ENCODE peak calls at places on chromosomes 5 and 9, in ten cellular contexts. F, M, I, S, X, Z, B, T, P and C are unnamed samples.

GRCh38 chr5:153463806-153464205 is 26.7 kb upstream of the GRIA1 start:
- DNase-seq in F (no peak), M (no peak), I (peak), S (peak), X (no peak), Z (no peak), B (no peak), T (no peak), P (no peak), C (no peak)

GRCh38 chr5:139492700-139493192 is 10.2 kb upstream of the STING1 start:
- DNase-seq in F (no peak), M (no peak), I (peak), S (peak), X (no peak), Z (no peak), B (no peak), T (no peak), P (no peak), C (no peak)

GRCh38 chr9:89639367-89639795 is 34.6 kb downstream of the GADD45G start:
- DNase-seq in F (no peak), M (peak), I (no peak), S (no peak), X (no peak), Z (no peak), B (peak), T (peak), P (no peak), C (no peak)

GRCh38 chr9:14320272-14321245 is 6.6 kb upstream of the NFIB start:
- DNase-seq in F (no peak), M (no peak), I (peak), S (peak), X (no peak), Z (no peak), B (no peak), T (peak), P (no peak), C (no peak)

GRCh38 chr5:179142434-179143198 is 82.4 kb downstream of the ZNF354C start:
- DNase-seq in F (no peak), M (no peak), I (peak), S (peak), X (no peak), Z (no peak), B (no peak), T (no peak), P (no peak), C (no peak)

GRCh38 chr9:20294351-20294750 is 327.9 kb downstream of the MLLT3 start:
- DNase-seq in F (no peak), M (no peak), I (no peak), S (no peak), X (no peak), Z (no peak), B (no peak), T (no peak), P (no peak), C (no peak)

GRCh38 chr9:4837126-4837767 is 44.5 kb downstream of the RCL1 start:
- DNase-seq in F (no peak), M (no peak), I (no peak), S (no peak), X (no peak), Z (no peak), B (no peak), T (no peak), P (no peak), C (no peak)

GRCh38 chr5:168390491-168390890 is 95.8 kb upstream of the RARS1 start:
- DNase-seq in F (no peak), M (no peak), I (no peak), S (no peak), X (no peak), Z (no peak), B (no peak), T (no peak), P (no peak), C (no peak)

GRCh38 chr5:130206686-130207085 is 302.4 kb downstream of the CHSY3 start:
- DNase-seq in F (no peak), M (no peak), I (no peak), S (no peak), X (no peak), Z (no peak), B (no peak), T (no peak), P (no peak), C (no peak)

GRCh38 chr9:134225816-134226215 is 61.5 kb upstream of the RNU6ATAC start:
- DNase-seq in F (no peak), M (no peak), I (no peak), S (no peak), X (no peak), Z (no peak), B (no peak), T (no peak), P (no peak), C (no peak)

GRCh38 chr5:142453801-142454381 is 129.1 kb upstream of the SPRY4 start:
- DNase-seq in F (no peak), M (no peak), I (no peak), S (no peak), X (no peak), Z (no peak), B (no peak), T (no peak), P (no peak), C (no peak)

GRCh38 chr5:180658774-180659564 is 9.6 kb upstream of the FLT4 start:
- DNase-seq in F (no peak), M (no peak), I (no peak), S (no peak), X (no peak), Z (no peak), B (no peak), T (no peak), P (no peak), C (no peak)

GRCh38 chr5:38258319-38259061 is at the start of gene EGFLAM:
- DNase-seq in F (no peak), M (peak), I (peak), S (peak), X (no peak), Z (no peak), B (no peak), T (no peak), P (no peak), C (no peak)

GRCh38 chr5:911601-912000 is 18.9 kb downstream of the TRIP13 start:
- DNase-seq in F (no peak), M (no peak), I (peak), S (peak), X (no peak), Z (no peak), B (no peak), T (no peak), P (peak), C (no peak)

GRCh38 chr5:126531543-126532120 is 63.4 kb downstream of the ALDH7A1 start:
- DNase-seq in F (no peak), M (no peak), I (no peak), S (peak), X (no peak), Z (no peak), B (no peak), T (no peak), P (no peak), C (no peak)

GRCh38 chr9:108478431-108478837 is 377.4 kb downstream of the ACTL7B start:
- DNase-seq in F (no peak), M (no peak), I (peak), S (peak), X (no peak), Z (no peak), B (no peak), T (no peak), P (peak), C (no peak)

GRCh38 chr5:73214921-73215490 is 42.0 kb downstream of the TMEM174 start:
- DNase-seq in F (no peak), M (no peak), I (no peak), S (no peak), X (no peak), Z (no peak), B (no peak), T (no peak), P (no peak), C (no peak)

GRCh38 chr5:152864447-152864846 is 459.4 kb upstream of the NMUR2 start:
- DNase-seq in F (no peak), M (no peak), I (no peak), S (no peak), X (no peak), Z (no peak), B (no peak), T (no peak), P (no peak), C (no peak)

GRCh38 chr5:128199611-128200010 is 116.0 kb downstream of the SLC12A2 start:
- DNase-seq in F (no peak), M (no peak), I (no peak), S (no peak), X (no peak), Z (no peak), B (no peak), T (no peak), P (no peak), C (no peak)

GRCh38 chr9:35703906-35704672 is 14.4 kb upstream of the TPM2 start:
- DNase-seq in F (no peak), M (no peak), I (no peak), S (no peak), X (no peak), Z (no peak), B (no peak), T (no peak), P (no peak), C (no peak)

GRCh38 chr9:112166176-112167140 is 8.6 kb downstream of the SUSD1 start:
- DNase-seq in F (no peak), M (no peak), I (peak), S (peak), X (no peak), Z (no peak), B (peak), T (no peak), P (no peak), C (no peak)

GRCh38 chr5:151825445-151825844 is 53.7 kb downstream of the G3BP1 start:
- DNase-seq in F (no peak), M (peak), I (peak), S (peak), X (no peak), Z (no peak), B (no peak), T (peak), P (peak), C (peak)

GRCh38 chr9:32385135-32385884 is 867 bp downstream of the ACO1 start:
- DNase-seq in F (no peak), M (no peak), I (peak), S (no peak), X (no peak), Z (no peak), B (no peak), T (no peak), P (no peak), C (no peak)

GRCh38 chr5:124252094-124252750 is 494.2 kb downstream of the ZNF608 start:
- DNase-seq in F (no peak), M (no peak), I (no peak), S (no peak), X (no peak), Z (no peak), B (no peak), T (no peak), P (no peak), C (no peak)

GRCh38 chr5:35963381-35963843 is 25.0 kb upstream of the CAPSL start:
- DNase-seq in F (no peak), M (peak), I (peak), S (peak), X (no peak), Z (no peak), B (no peak), T (no peak), P (peak), C (no peak)

GRCh38 chr9:754150-754931 is 87.2 kb upstream of the DMRT1 start:
- DNase-seq in F (no peak), M (no peak), I (no peak), S (no peak), X (no peak), Z (no peak), B (no peak), T (no peak), P (no peak), C (no peak)

GRCh38 chr9:93670208-93671029 is 94.0 kb downstream of the PHF2 start:
- DNase-seq in F (no peak), M (peak), I (peak), S (peak), X (no peak), Z (no peak), B (peak), T (no peak), P (peak), C (no peak)

GRCh38 chr5:34767127-34767526 is 71.8 kb upstream of the TTC23L start:
- DNase-seq in F (no peak), M (no peak), I (no peak), S (no peak), X (no peak), Z (no peak), B (no peak), T (no peak), P (no peak), C (no peak)

GRCh38 chr5:62271870-62272269 is 34.1 kb upstream of the KIF2A start:
- DNase-seq in F (no peak), M (no peak), I (peak), S (no peak), X (no peak), Z (no peak), B (no peak), T (no peak), P (no peak), C (no peak)

GRCh38 chr5:39093351-39093749 is 19.2 kb upstream of the RICTOR start:
- DNase-seq in F (no peak), M (no peak), I (peak), S (peak), X (no peak), Z (no peak), B (no peak), T (no peak), P (no peak), C (no peak)

GRCh38 chr5:143594913-143595818 is 191.7 kb upstream of the NR3C1 start:
- DNase-seq in F (no peak), M (no peak), I (peak), S (peak), X (no peak), Z (no peak), B (no peak), T (no peak), P (peak), C (no peak)